ENCODE peak calls at places on chromosomes 1 and 21, in nine cellular contexts. E is ovary, K is sigmoid colon, Z is adrenal gland, D is IMR-90, T is spleen, J is Peyer's patch, U is heart left ventricle, L is H54. I is an unnamed sample.

GRCh38 chr1:70072239-70072751 is 133.1 kb downstream of the LRRC40 start:
- DNase-seq in E (no peak), K (no peak), Z (no peak), D (peak; percentile 79), T (no peak), J (no peak), U (no peak), L (no peak), I (no peak)

GRCh38 chr1:181190362-181191035 is 102.0 kb downstream of the IER5 start:
- DNase-seq in E (no peak), K (no peak), Z (no peak), D (no peak), T (no peak), J (no peak), U (no peak), L (no peak), I (no peak)

GRCh38 chr1:172163479-172164215 is 256.8 kb upstream of the C1orf105 start:
- DNase-seq in E (no peak), K (no peak), Z (no peak), D (peak; percentile 52), T (no peak), J (no peak), U (no peak), L (no peak), I (no peak)

GRCh38 chr1:96707023-96707422 is 14.6 kb upstream of the PTBP2 start:
- DNase-seq in E (no peak), K (no peak), Z (no peak), D (no peak), T (no peak), J (no peak), U (no peak), L (no peak), I (no peak)

GRCh38 chr1:187294421-187295201 is 465.9 kb downstream of the PLA2G4A start:
- DNase-seq in E (no peak), K (no peak), Z (no peak), D (no peak), T (no peak), J (no peak), U (no peak), L (no peak), I (no peak)

GRCh38 chr1:83815348-83815747 is 183.6 kb downstream of the TTLL7 start:
- DNase-seq in E (no peak), K (no peak), Z (peak; percentile 18), D (peak; percentile 58), T (no peak), J (no peak), U (no peak), L (no peak), I (no peak)

GRCh38 chr1:202023033-202023433 is 12.6 kb downstream of the ELF3 start:
- DNase-seq in E (no peak), K (no peak), Z (no peak), D (no peak), T (no peak), J (no peak), U (no peak), L (no peak), I (no peak)

GRCh38 chr1:53206735-53207379 is 10.2 kb downstream of the CPT2 start:
- DNase-seq in E (no peak), K (no peak), Z (no peak), D (no peak), T (no peak), J (no peak), U (no peak), L (no peak), I (no peak)

GRCh38 chr1:209576798-209577197 is 6.7 kb upstream of the CAMK1G start:
- DNase-seq in E (peak; percentile 88), K (peak; percentile 86), Z (peak; percentile 84), D (peak; percentile 58), T (peak; percentile 85), J (peak; percentile 58), U (peak; percentile 83), L (peak; percentile 86), I (peak; percentile 72)

GRCh38 chr1:18936471-18936813 is 20.0 kb downstream of the IFFO2 start:
- DNase-seq in E (no peak), K (no peak), Z (no peak), D (no peak), T (no peak), J (no peak), U (no peak), L (no peak), I (no peak)

GRCh38 chr1:26530898-26531598 is 1.5 kb downstream of the RPS6KA1 start:
- DNase-seq in E (no peak), K (no peak), Z (peak; percentile 69), D (peak; percentile 48), T (peak; percentile 83), J (no peak), U (no peak), L (peak; percentile 87), I (no peak)
- TF ChIP-seq POLR2A in E (no peak), K (no peak), Z (no peak), D (no peak), T (no peak), J (peak; percentile 86), U (no peak), L (no peak), I (no peak)

DNA sequence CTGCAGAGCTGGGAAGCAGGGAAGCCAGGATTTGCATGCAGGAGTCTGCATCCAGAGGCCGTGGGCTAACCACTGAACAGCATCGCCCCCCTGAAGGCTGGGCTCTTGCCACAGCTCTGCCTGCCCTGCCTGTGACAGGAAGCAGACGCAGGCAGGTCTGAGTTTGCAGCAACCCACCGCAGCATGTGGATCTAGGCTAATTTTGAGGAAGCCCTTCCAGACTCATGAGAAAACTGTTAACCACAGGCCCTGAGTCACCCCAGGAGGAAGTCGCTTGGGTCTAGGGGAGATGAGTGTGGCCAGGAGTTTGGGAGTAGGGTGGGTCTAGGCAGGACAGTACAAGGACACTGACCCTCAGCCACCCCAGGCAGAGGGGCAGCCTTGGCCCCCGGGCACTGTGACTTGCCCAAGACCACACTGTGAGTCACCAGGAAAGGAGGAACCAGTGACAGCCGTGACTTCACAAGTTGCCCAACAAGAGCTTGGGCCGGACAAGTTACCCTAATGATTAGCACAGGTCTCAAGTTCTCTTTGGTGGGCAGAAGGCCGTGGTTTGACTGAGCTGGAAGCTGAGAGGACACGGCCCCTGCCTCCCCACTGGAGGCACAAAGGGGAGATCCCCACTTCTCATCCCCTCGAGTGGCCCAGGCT is 904 bp downstream of the LAPTM5 start:
- DNase-seq in E (no peak), K (peak; percentile 84), Z (peak; percentile 73), D (peak; percentile 82), T (peak; percentile 94), J (peak; percentile 90), U (peak; percentile 83), L (peak; percentile 92), I (peak; percentile 49)
- TF ChIP-seq POLR2A in E (no peak), K (no peak), Z (peak; percentile 37), D (no peak), T (peak; percentile 72), J (no peak), U (no peak), L (no peak), I (no peak)

GRCh38 chr1:2368053-2368744 is 23.2 kb downstream of the MORN1 start:
- DNase-seq in E (no peak), K (peak; percentile 10), Z (no peak), D (no peak), T (peak; percentile 24), J (no peak), U (peak; percentile 12), L (no peak), I (no peak)
- TF ChIP-seq POLR2A in E (no peak), K (no peak), Z (no peak), D (no peak), T (no peak), J (no peak), U (no peak), L (no peak), I (no peak)

GRCh38 chr21:44791993-44792392 is 9.6 kb downstream of the UBE2G2 start:
- DNase-seq in E (no peak), K (no peak), Z (no peak), D (no peak), T (no peak), J (no peak), U (no peak), L (no peak), I (no peak)

GRCh38 chr21:44792653-44793052 is 9.0 kb downstream of the UBE2G2 start:
- DNase-seq in E (no peak), K (no peak), Z (no peak), D (no peak), T (no peak), J (no peak), U (no peak), L (no peak), I (no peak)

GRCh38 chr21:44791246-44791645 is 10.4 kb downstream of the UBE2G2 start:
- DNase-seq in E (no peak), K (no peak), Z (no peak), D (no peak), T (no peak), J (no peak), U (no peak), L (no peak), I (no peak)

GRCh38 chr21:44789880-44790279 is 11.7 kb downstream of the UBE2G2 start:
- DNase-seq in E (no peak), K (no peak), Z (no peak), D (peak; percentile 58), T (no peak), J (no peak), U (no peak), L (no peak), I (no peak)

GRCh38 chr21:44790401-44790800 is 11.2 kb downstream of the UBE2G2 start:
- DNase-seq in E (no peak), K (no peak), Z (no peak), D (no peak), T (no peak), J (no peak), U (no peak), L (no peak), I (no peak)
- TF ChIP-seq POLR2A in E (no peak), K (no peak), Z (no peak), D (no peak), T (no peak), J (no peak), U (no peak), L (no peak), I (no peak)

GRCh38 chr1:54229281-54229891 is 29.4 kb downstream of the MRPL37 start:
- DNase-seq in E (peak; percentile 69), K (no peak), Z (peak; percentile 73), D (peak; percentile 72), T (peak; percentile 63), J (no peak), U (no peak), L (peak; percentile 50), I (peak; percentile 31)

GRCh38 chr1:54228638-54229079 is 28.7 kb downstream of the MRPL37 start:
- DNase-seq in E (no peak), K (no peak), Z (no peak), D (no peak), T (peak; percentile 64), J (no peak), U (no peak), L (no peak), I (no peak)

GRCh38 chr1:54227836-54228435 is 28.0 kb downstream of the MRPL37 start:
- DNase-seq in E (no peak), K (no peak), Z (no peak), D (no peak), T (peak; percentile 59), J (no peak), U (no peak), L (no peak), I (no peak)

GRCh38 chr1:54234284-54234683 is 34.3 kb downstream of the MRPL37 start:
- DNase-seq in E (no peak), K (no peak), Z (no peak), D (no peak), T (no peak), J (no peak), U (no peak), L (no peak), I (no peak)

GRCh38 chr1:54230507-54231339 is 30.8 kb downstream of the MRPL37 start:
- DNase-seq in E (no peak), K (no peak), Z (no peak), D (no peak), T (peak; percentile 24), J (no peak), U (no peak), L (no peak), I (no peak)
- TF ChIP-seq POLR2A in E (no peak), K (no peak), Z (no peak), D (no peak), T (no peak), J (no peak), U (no peak), L (no peak), I (no peak)